ENCODE peak calls at places on chromosomes 1 and 21, in four cellular contexts. One of them, this sample, is unnamed.

GRCh38 chr1:246165826-246166709 is 341.0 kb downstream of the SMYD3 start:
- DNase-seq in dorsolateral prefrontal cortex: no peak
- DNase-seq in uterus: no peak
- DNase-seq in WERI-Rb-1: no peak
- DNase-seq in this sample: peak

GRCh38 chr1:86062458-86062857 is 94.1 kb downstream of the COL24A1 start:
- DNase-seq in dorsolateral prefrontal cortex: no peak
- DNase-seq in uterus: no peak
- DNase-seq in WERI-Rb-1: no peak
- DNase-seq in this sample: no peak

GRCh38 chr1:59986736-59987310 is 60.2 kb upstream of the CYP2J2 start:
- DNase-seq in dorsolateral prefrontal cortex: no peak
- DNase-seq in uterus: no peak
- DNase-seq in WERI-Rb-1: no peak
- DNase-seq in this sample: no peak

GRCh38 chr1:174883361-174883760 is 116.4 kb upstream of the CACYBP start:
- DNase-seq in dorsolateral prefrontal cortex: no peak
- DNase-seq in uterus: no peak
- DNase-seq in WERI-Rb-1: no peak
- DNase-seq in this sample: no peak

GRCh38 chr1:34013958-34014737 is 150.3 kb downstream of the HMGB4 start:
- DNase-seq in dorsolateral prefrontal cortex: no peak
- DNase-seq in uterus: no peak
- DNase-seq in WERI-Rb-1: peak
- DNase-seq in this sample: peak

GRCh38 chr1:224057461-224058199 is 56.3 kb upstream of the FBXO28 start:
- DNase-seq in dorsolateral prefrontal cortex: no peak
- DNase-seq in uterus: no peak
- DNase-seq in WERI-Rb-1: no peak
- DNase-seq in this sample: no peak

GRCh38 chr1:180643693-180644092 is 11.9 kb downstream of the XPR1 start:
- DNase-seq in dorsolateral prefrontal cortex: no peak
- DNase-seq in uterus: no peak
- DNase-seq in WERI-Rb-1: no peak
- DNase-seq in this sample: no peak

GRCh38 chr1:1631793-1632420 is at the start of gene MMP23B:
- DNase-seq in dorsolateral prefrontal cortex: peak
- DNase-seq in uterus: no peak
- DNase-seq in WERI-Rb-1: no peak
- DNase-seq in this sample: no peak

GRCh38 chr1:177927021-177927596 is 42.7 kb downstream of the SEC16B start:
- DNase-seq in dorsolateral prefrontal cortex: no peak
- DNase-seq in uterus: no peak
- DNase-seq in WERI-Rb-1: no peak
- DNase-seq in this sample: peak

GRCh38 chr1:18322353-18323032 is 158.2 kb upstream of the KLHDC7A start:
- DNase-seq in dorsolateral prefrontal cortex: no peak
- DNase-seq in uterus: no peak
- DNase-seq in WERI-Rb-1: peak
- DNase-seq in this sample: no peak

GRCh38 chr1:51636765-51637522 is 20.1 kb downstream of the OSBPL9 start:
- DNase-seq in dorsolateral prefrontal cortex: no peak
- DNase-seq in uterus: peak
- DNase-seq in WERI-Rb-1: no peak
- DNase-seq in this sample: peak

GRCh38 chr1:87986154-87986914 is 657.7 kb downstream of the LMO4 start:
- DNase-seq in dorsolateral prefrontal cortex: no peak
- DNase-seq in uterus: no peak
- DNase-seq in WERI-Rb-1: no peak
- DNase-seq in this sample: no peak

GRCh38 chr1:197356723-197357533 is 88.9 kb downstream of the CRB1 start:
- DNase-seq in dorsolateral prefrontal cortex: no peak
- DNase-seq in uterus: no peak
- DNase-seq in WERI-Rb-1: peak
- DNase-seq in this sample: peak

GRCh38 chr1:41102208-41102607 is 80.7 kb upstream of the SLFNL1 start:
- DNase-seq in dorsolateral prefrontal cortex: no peak
- DNase-seq in uterus: peak
- DNase-seq in WERI-Rb-1: no peak
- DNase-seq in this sample: no peak

GRCh38 chr1:17579951-17580939 is 40.7 kb downstream of the ARHGEF10L start:
- DNase-seq in dorsolateral prefrontal cortex: no peak
- DNase-seq in uterus: no peak
- DNase-seq in WERI-Rb-1: no peak
- DNase-seq in this sample: no peak

GRCh38 chr1:189619682-189620332 is 857.9 kb downstream of the BRINP3 start:
- DNase-seq in dorsolateral prefrontal cortex: no peak
- DNase-seq in uterus: no peak
- DNase-seq in WERI-Rb-1: no peak
- DNase-seq in this sample: no peak

GRCh38 chr1:238302646-238303045 is 411.9 kb upstream of the ZP4 start:
- DNase-seq in dorsolateral prefrontal cortex: no peak
- DNase-seq in uterus: no peak
- DNase-seq in WERI-Rb-1: no peak
- DNase-seq in this sample: no peak

GRCh38 chr1:28887418-28887834 is 26.9 kb upstream of the EPB41 start:
- DNase-seq in dorsolateral prefrontal cortex: no peak
- DNase-seq in uterus: peak
- DNase-seq in WERI-Rb-1: no peak
- DNase-seq in this sample: peak

GRCh38 chr1:231683439-231684165 is 57.0 kb downstream of the DISC1 start:
- DNase-seq in dorsolateral prefrontal cortex: no peak
- DNase-seq in uterus: no peak
- DNase-seq in WERI-Rb-1: no peak
- DNase-seq in this sample: no peak

GRCh38 chr1:19274636-19275035 is 13.9 kb downstream of the AKR7A3 start:
- DNase-seq in dorsolateral prefrontal cortex: no peak
- DNase-seq in uterus: no peak
- DNase-seq in WERI-Rb-1: no peak
- DNase-seq in this sample: no peak

GRCh38 chr1:244730153-244730933 is 77.4 kb downstream of the DESI2 start:
- DNase-seq in dorsolateral prefrontal cortex: peak
- DNase-seq in uterus: peak
- DNase-seq in WERI-Rb-1: no peak
- DNase-seq in this sample: peak

GRCh38 chr1:200368556-200368955 is 41.3 kb downstream of the ZNF281 start:
- DNase-seq in dorsolateral prefrontal cortex: no peak
- DNase-seq in uterus: no peak
- DNase-seq in WERI-Rb-1: no peak
- DNase-seq in this sample: no peak

GRCh38 chr1:183840140-183840539 is 35.2 kb downstream of the RGL1 start:
- DNase-seq in dorsolateral prefrontal cortex: no peak
- DNase-seq in uterus: no peak
- DNase-seq in WERI-Rb-1: no peak
- DNase-seq in this sample: no peak

GRCh38 chr1:183842817-183843187 is 37.9 kb downstream of the RGL1 start:
- DNase-seq in dorsolateral prefrontal cortex: no peak
- DNase-seq in uterus: no peak
- DNase-seq in WERI-Rb-1: no peak
- DNase-seq in this sample: no peak

GRCh38 chr1:183844806-183845205 is 39.9 kb downstream of the RGL1 start:
- DNase-seq in dorsolateral prefrontal cortex: no peak
- DNase-seq in uterus: no peak
- DNase-seq in WERI-Rb-1: no peak
- DNase-seq in this sample: no peak

GRCh38 chr1:183841950-183842816 is 37.3 kb downstream of the RGL1 start:
- DNase-seq in dorsolateral prefrontal cortex: no peak
- DNase-seq in uterus: peak
- DNase-seq in WERI-Rb-1: no peak
- DNase-seq in this sample: no peak

GRCh38 chr1:183841550-183841949 is 36.6 kb downstream of the RGL1 start:
- DNase-seq in dorsolateral prefrontal cortex: no peak
- DNase-seq in uterus: no peak
- DNase-seq in WERI-Rb-1: no peak
- DNase-seq in this sample: no peak
- H3K27ac ChIP-seq in dorsolateral prefrontal cortex: peak
- H3K27ac ChIP-seq in uterus: peak
- H3K27ac ChIP-seq in WERI-Rb-1: no peak
- H3K27ac ChIP-seq in this sample: no peak

GRCh38 chr1:236896716-236897115 is 101.6 kb downstream of the MTR start:
- DNase-seq in dorsolateral prefrontal cortex: no peak
- DNase-seq in uterus: no peak
- DNase-seq in WERI-Rb-1: no peak
- DNase-seq in this sample: no peak

GRCh38 chr1:236890152-236891056 is 95.3 kb downstream of the MTR start:
- DNase-seq in dorsolateral prefrontal cortex: no peak
- DNase-seq in uterus: peak
- DNase-seq in WERI-Rb-1: no peak
- DNase-seq in this sample: no peak

GRCh38 chr1:236895665-236896387 is 100.7 kb downstream of the MTR start:
- DNase-seq in dorsolateral prefrontal cortex: no peak
- DNase-seq in uterus: no peak
- DNase-seq in WERI-Rb-1: no peak
- DNase-seq in this sample: no peak

GRCh38 chr1:236888903-236889302 is 93.8 kb downstream of the MTR start:
- DNase-seq in dorsolateral prefrontal cortex: peak
- DNase-seq in uterus: peak
- DNase-seq in WERI-Rb-1: peak
- DNase-seq in this sample: no peak

DNA sequence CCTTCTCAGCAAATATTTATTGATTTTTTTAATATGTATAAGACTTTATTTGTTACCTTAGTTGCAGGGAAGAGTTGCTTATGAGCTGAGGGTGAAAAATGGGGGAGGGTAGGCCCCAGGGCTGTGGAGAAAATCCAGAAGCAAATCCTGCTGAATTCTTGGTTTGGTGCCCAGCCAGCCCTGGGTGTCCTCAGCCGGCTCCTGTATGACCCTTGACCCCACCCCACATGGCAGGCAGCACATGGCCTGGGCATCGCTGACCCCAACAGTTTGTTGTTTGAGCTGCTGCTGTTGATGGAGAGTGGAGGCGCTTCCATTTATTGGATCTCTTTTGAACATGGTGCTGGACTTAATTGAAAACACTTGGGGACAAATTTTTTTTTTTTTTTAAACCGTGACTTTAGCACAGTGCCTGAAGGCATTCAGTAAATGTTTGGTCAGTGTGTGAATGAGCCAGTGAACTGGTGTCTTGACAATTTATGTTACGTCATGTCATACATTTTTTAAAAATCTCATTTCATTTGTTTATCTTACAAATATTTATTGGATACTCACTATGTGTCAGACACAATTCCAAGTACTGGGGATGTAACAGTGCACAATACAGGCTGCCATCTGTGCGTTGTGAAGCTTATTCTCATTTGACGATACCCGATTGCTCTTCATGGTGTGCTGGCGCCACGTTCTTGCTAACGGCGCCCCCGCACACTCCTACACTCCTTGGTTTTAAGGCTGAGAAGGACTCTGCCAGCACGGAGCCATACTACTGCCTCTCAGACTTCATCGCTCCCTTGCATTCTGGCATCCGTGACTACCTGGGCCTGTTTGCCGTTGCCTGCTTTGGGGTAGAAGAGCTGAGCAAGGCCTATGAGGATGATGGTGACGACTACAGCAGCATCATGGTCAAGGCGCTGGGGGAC is 98.8 kb downstream of the MTR start:
- DNase-seq in dorsolateral prefrontal cortex: peak
- DNase-seq in uterus: no peak
- DNase-seq in WERI-Rb-1: no peak
- DNase-seq in this sample: no peak
- H3K27ac ChIP-seq in dorsolateral prefrontal cortex: no peak
- H3K27ac ChIP-seq in uterus: no peak
- H3K27ac ChIP-seq in WERI-Rb-1: no peak
- H3K27ac ChIP-seq in this sample: no peak

DNA sequence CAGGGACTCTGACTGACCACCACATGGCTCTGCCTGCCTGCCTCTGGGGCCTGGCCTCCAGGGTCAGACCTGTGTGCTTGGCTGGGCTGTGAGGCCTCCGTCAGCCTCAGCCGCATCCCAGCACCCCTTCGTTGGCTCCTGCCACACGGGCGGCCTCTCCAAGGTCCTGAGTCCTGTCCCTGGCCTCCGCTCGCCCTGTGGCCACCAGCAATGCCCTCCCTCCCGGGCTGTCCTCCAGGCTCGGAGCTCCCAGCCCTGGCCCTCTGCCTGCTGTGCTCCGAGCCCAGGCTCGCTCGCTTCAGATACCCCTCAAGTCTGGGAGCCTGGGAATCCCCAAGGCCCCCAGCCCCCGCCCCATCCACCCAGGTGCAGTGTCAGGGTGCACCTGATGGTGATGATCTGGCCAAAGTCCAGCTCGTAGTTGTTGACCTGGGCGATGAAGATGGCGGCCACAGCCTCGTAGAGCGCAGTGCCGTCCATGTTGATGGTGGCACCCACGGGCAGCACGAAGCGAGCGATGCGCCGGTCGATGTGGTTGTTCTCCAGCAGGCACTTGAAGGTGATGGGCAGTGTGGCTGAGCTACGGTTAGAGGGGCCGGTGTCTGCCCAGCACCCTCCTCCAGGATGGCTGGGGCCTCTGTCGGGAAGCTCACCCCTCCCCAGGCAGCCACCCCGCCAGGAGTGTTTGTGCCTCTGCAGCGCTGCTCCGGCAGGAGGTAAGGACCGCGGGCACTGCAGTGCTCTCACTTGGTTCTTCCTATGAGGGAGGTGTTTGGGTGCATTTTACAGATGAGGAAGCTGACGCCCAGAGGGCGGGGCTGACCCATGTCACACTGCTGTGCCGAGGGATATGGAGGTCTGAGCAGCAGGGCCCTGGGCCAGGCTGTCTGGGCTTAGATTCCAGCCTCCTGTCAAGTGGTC is 28.5 kb downstream of the PODN start:
- DNase-seq in dorsolateral prefrontal cortex: no peak
- DNase-seq in uterus: no peak
- DNase-seq in WERI-Rb-1: peak
- DNase-seq in this sample: peak
- H3K27ac ChIP-seq in dorsolateral prefrontal cortex: no peak
- H3K27ac ChIP-seq in uterus: no peak
- H3K27ac ChIP-seq in WERI-Rb-1: peak
- H3K27ac ChIP-seq in this sample: no peak

GRCh38 chr21:35206141-35207125 is 157.3 kb upstream of the RUNX1 start:
- DNase-seq in dorsolateral prefrontal cortex: no peak
- DNase-seq in uterus: no peak
- DNase-seq in WERI-Rb-1: no peak
- DNase-seq in this sample: peak

GRCh38 chr21:35208810-35209517 is 159.9 kb upstream of the RUNX1 start:
- DNase-seq in dorsolateral prefrontal cortex: no peak
- DNase-seq in uterus: no peak
- DNase-seq in WERI-Rb-1: no peak
- DNase-seq in this sample: peak

GRCh38 chr21:35208117-35208516 is 159.0 kb upstream of the RUNX1 start:
- DNase-seq in dorsolateral prefrontal cortex: no peak
- DNase-seq in uterus: no peak
- DNase-seq in WERI-Rb-1: no peak
- DNase-seq in this sample: no peak

GRCh38 chr21:35204850-35205564 is 155.9 kb upstream of the RUNX1 start:
- DNase-seq in dorsolateral prefrontal cortex: peak
- DNase-seq in uterus: peak
- DNase-seq in WERI-Rb-1: no peak
- DNase-seq in this sample: no peak

DNA sequence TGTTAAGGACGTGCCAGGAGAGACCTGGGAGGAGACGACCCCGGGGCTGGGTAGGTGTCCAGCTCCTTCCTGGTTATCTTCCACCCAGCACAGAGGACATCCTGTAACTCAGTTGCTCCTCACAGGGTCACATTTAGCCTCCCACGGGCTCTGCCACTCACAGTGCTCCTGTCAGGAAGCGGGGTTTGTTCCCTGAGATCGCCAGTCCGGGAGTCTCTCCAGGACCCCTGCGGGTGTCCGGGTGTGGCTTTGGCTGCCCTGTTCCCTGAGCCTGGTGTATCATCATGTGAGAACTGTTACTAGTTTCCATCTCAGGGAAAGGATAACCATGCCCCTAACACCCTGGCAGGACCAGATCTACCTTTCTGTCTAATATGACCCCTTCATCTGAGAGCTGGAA is 158.2 kb upstream of the RUNX1 start:
- DNase-seq in dorsolateral prefrontal cortex: no peak
- DNase-seq in uterus: no peak
- DNase-seq in WERI-Rb-1: no peak
- DNase-seq in this sample: no peak
- H3K27ac ChIP-seq in dorsolateral prefrontal cortex: peak
- H3K27ac ChIP-seq in uterus: peak
- H3K27ac ChIP-seq in WERI-Rb-1: no peak
- H3K27ac ChIP-seq in this sample: no peak